ENCODE peak calls at places on chromosome 18, in four cellular contexts. E is cardiac fibroblast, N is foreskin fibroblast, K is AG04449. T is an unnamed sample.

GRCh38 chr18:71130351-71130750 is 841.5 kb downstream of the SOCS6 start:
- DNase-seq in E (no peak), N (no peak), K (no peak), T (no peak)

GRCh38 chr18:57352761-57353136 is 392 bp downstream of the ST8SIA3 start:
- DNase-seq in E (no peak), N (no peak), K (no peak), T (no peak)

GRCh38 chr18:77119101-77119850 is 13.3 kb downstream of the MBP start:
- DNase-seq in E (no peak), N (no peak), K (no peak), T (no peak)

GRCh38 chr18:21110667-21111350 is 804 bp downstream of the ROCK1 start:
- DNase-seq in E (peak), N (peak), K (no peak), T (no peak)

GRCh38 chr18:74064510-74064909 is 83.1 kb downstream of the FBXO15 start:
- DNase-seq in E (no peak), N (no peak), K (no peak), T (no peak)

GRCh38 chr18:10235553-10235952 is 218.9 kb upstream of the APCDD1 start:
- DNase-seq in E (no peak), N (no peak), K (no peak), T (no peak)

GRCh38 chr18:24212939-24213338 is 74.1 kb downstream of the CABYR start:
- DNase-seq in E (peak), N (peak), K (peak), T (peak)

GRCh38 chr18:5584751-5585417 is 41.1 kb upstream of the EPB41L3 start:
- DNase-seq in E (peak), N (peak), K (no peak), T (no peak)

GRCh38 chr18:9147440-9148238 is 11.1 kb downstream of the ANKRD12 start:
- DNase-seq in E (peak), N (peak), K (peak), T (peak)

GRCh38 chr18:70197042-70197441 is 8.4 kb downstream of the RTTN start:
- DNase-seq in E (no peak), N (peak), K (no peak), T (peak)

GRCh38 chr18:53701697-53702096 is 522.8 kb downstream of the MBD2 start:
- DNase-seq in E (no peak), N (no peak), K (no peak), T (no peak)

GRCh38 chr18:7608174-7608550 is 41.0 kb downstream of the PTPRM start:
- DNase-seq in E (peak), N (peak), K (no peak), T (no peak)

GRCh38 chr18:1052301-1052700 is 147.6 kb downstream of the ADCYAP1 start:
- DNase-seq in E (no peak), N (no peak), K (no peak), T (no peak)

GRCh38 chr18:5286525-5286924 is 9.0 kb downstream of the ZBTB14 start:
- DNase-seq in E (no peak), N (no peak), K (no peak), T (no peak)

GRCh38 chr18:59300676-59301285 is 17.7 kb downstream of the CPLX4 start:
- DNase-seq in E (no peak), N (no peak), K (no peak), T (no peak)

GRCh38 chr18:6652098-6652497 is 77.4 kb upstream of the ARHGAP28 start:
- DNase-seq in E (no peak), N (no peak), K (no peak), T (no peak)

GRCh38 chr18:77422974-77423373 is 173.3 kb downstream of the GALR1 start:
- DNase-seq in E (no peak), N (no peak), K (no peak), T (no peak)

GRCh38 chr18:31977270-31977872 is 34.4 kb upstream of the TRAPPC8 start:
- DNase-seq in E (peak), N (peak), K (no peak), T (peak)

GRCh38 chr18:47150824-47151366 is 595 bp upstream of the HDHD2 start:
- DNase-seq in E (no peak), N (peak), K (no peak), T (no peak)

GRCh38 chr18:27017901-27018500 is 152.5 kb upstream of the AQP4 start:
- DNase-seq in E (peak), N (peak), K (no peak), T (no peak)

GRCh38 chr18:48834421-48835011 is 116.2 kb downstream of the SMAD7 start:
- DNase-seq in E (peak), N (peak), K (peak), T (peak)

GRCh38 chr18:35060092-35060491 is 18.9 kb downstream of the MAPRE2 start:
- DNase-seq in E (no peak), N (no peak), K (no peak), T (no peak)

GRCh38 chr18:34650121-34650545 is 60.0 kb upstream of the DTNA start:
- DNase-seq in E (peak), N (peak), K (no peak), T (peak)

GRCh38 chr18:74114206-74114605 is 33.4 kb downstream of the FBXO15 start:
- DNase-seq in E (no peak), N (peak), K (no peak), T (no peak)

GRCh38 chr18:72700961-72701710 is 157.0 kb upstream of the CBLN2 start:
- DNase-seq in E (peak), N (peak), K (no peak), T (peak)

GRCh38 chr18:29361843-29362242 is 1184.9 kb upstream of the CDH2 start:
- DNase-seq in E (no peak), N (no peak), K (no peak), T (no peak)

GRCh38 chr18:8998481-8999217 is 103.8 kb upstream of the NDUFV2 start:
- DNase-seq in E (peak), N (peak), K (no peak), T (no peak)

GRCh38 chr18:55500316-55501086 is 87.5 kb downstream of the TCF4 start:
- DNase-seq in E (peak), N (peak), K (peak), T (peak)

GRCh38 chr18:23825978-23826405 is 136.7 kb downstream of the LAMA3 start:
- DNase-seq in E (peak), N (peak), K (no peak), T (peak)

GRCh38 chr18:26082475-26082874 is 7.9 kb downstream of the SS18 start:
- DNase-seq in E (peak), N (peak), K (no peak), T (no peak)

GRCh38 chr18:21980744-21981143 is 188.6 kb upstream of the GATA6 start:
- DNase-seq in E (no peak), N (no peak), K (no peak), T (no peak)

DNA sequence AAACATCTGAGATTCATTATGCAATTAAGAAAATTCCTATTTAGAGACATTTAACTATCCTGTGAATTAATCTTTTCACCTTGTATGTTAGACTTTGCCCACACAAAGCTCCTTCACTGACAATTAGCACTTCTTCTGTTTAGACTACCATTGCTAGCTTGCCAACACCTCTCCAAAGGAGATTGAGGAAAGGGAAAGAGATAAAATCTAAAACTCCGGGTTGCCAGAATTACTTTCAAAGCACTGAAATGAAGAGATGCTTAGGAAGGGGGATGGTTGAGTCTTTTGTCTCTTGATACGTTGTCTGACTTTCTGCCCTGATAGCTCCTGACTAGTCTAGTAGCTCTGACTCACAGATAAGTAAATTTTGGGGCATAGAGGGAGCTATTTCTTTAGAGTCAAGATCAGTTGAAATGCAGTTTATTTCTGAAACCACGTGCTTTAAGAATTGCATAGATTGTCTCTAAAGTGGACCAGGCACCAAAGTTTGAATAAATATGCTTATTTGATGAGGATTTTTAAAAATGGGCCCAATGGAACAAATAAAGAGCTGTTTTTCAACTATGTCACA is 74.1 kb upstream of the DSEL start:
- DNase-seq in E (peak), N (peak), K (no peak), T (no peak)
- TF ChIP-seq CTCF in E (peak), N (peak), K (no peak), T (peak)

DNA sequence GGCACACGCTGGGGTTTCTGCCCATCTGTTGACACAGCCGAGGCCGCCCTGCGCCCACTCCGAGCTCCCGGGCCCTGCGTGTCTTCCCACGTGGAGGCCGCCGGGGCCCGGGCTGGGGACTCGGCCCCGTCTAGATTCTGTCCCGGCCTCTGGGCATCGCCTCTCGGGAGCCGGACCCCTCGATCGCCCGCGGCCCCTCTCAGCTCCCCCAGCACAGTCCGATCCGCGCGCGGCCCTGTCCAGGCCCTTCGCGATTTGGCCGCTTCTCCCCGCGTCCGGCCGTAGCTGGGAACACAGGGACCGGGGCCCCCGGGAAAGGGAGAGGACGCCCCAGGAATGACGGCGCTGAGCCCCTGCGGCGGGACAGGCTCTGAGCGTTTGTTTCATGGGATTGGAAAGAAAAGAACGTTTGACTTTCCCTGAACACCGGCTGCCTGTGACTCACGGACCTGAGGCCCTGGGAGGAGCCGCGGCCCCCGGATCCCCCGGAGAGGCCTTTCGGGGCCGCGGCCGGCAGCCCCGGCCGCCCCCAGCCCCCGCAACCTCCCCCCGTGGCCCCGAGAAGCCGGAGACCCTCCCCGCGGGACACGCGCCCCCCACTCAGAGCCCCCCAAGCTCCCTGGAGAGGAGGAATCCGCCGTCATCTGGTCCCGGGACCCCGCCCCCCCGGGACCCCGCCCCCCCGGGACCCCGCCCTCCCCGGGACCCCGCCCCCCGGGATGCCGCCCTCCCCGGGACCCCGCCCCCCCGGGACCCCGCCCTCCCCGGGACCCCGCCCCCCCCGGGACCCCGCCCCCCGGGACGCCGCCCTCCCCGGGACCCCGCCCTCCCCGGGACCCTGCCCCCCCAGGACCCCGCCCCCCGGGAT is 62.7 kb upstream of the CTDP1 start:
- DNase-seq in E (peak), N (peak), K (no peak), T (no peak)
- H3K4me3 ChIP-seq in E (peak), N (no peak), K (peak), T (no peak)

GRCh38 chr18:64164883-64165282 is 16.0 kb upstream of the LINC00305 start:
- DNase-seq in E (no peak), N (no peak), K (no peak), T (no peak)

GRCh38 chr18:64167408-64167807 is 18.5 kb upstream of the LINC00305 start:
- DNase-seq in E (no peak), N (no peak), K (no peak), T (no peak)

GRCh38 chr18:64171576-64171975 is 22.7 kb upstream of the LINC00305 start:
- DNase-seq in E (no peak), N (peak), K (no peak), T (no peak)

DNA sequence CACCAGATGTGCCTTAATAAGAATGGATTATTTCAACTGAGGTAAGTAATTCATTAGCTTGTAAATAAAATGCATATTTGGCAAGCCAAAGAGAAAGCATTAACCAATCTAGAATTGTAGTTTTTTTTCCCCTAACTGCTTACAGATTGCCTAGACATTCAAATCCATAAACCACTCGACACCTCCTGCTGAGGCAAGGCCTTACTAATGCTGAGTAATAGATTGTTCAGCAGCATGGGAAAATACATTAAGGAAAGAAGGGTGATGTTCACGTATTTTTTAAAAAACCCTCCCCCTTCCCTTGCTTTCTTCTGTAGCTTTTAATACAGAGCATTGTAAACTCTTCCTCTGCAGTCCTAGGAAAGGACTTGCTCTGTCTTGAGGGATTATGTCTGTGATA is 17.0 kb upstream of the LINC00305 start:
- DNase-seq in E (no peak), N (peak), K (peak), T (no peak)
- TF ChIP-seq CTCF in E (no peak), N (no peak), K (no peak), T (no peak)

GRCh38 chr18:62521082-62521481 is 1.7 kb upstream of the ZCCHC2 start:
- DNase-seq in E (no peak), N (no peak), K (no peak), T (no peak)
- H3K4me3 ChIP-seq in E (no peak), N (no peak), K (no peak), T (no peak)

DNA sequence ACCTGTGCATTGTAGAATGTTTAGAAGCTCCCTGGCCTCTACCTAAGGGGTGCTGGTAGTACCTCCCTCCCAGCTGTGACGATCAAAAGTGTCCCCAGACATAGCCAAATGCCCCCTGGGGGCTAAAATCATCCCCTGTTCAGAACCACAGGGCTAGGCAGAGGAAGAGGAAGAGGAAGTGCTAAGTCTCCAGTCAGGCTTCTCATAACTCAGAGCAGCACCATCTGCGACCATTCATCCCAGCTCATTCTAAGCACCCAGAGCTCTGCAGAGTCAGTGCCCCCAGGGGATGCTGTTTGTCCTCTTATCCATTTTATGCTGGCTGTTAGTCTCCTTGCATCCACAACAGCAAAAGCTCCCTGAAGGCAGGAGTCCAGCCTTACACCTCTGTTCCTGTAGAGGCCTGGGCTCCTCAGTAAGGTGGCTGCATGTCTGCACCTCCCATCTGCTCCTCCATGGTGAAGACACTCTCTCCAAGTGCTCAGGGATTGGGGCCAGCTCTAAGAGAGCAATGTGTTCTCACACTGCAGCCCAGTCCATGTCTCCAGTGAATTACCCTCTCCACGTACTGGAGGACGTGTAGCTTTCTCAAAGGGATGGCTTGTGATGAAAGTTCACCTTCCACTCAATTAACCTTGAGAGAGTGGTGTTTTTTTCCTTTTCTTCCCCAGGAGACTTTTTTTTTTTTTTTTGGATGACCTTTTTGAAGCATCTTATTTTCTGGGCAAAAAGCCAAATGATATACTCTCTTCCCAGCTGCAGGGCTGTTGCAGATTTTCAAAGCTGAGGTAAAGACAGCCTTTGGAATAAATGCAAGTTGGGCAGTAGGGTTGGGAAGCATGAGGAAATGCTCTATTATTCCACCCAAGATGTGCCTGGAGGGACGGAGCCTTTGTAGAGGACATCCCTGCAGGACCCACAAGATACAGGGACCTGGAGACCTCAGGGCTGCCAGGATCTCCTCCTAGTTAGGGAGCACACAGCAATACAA is 158.9 kb upstream of the SLC14A2 start:
- DNase-seq in E (no peak), N (peak), K (no peak), T (no peak)
- TF ChIP-seq CTCF in E (no peak), N (no peak), K (no peak), T (no peak)

GRCh38 chr18:62327977-62328376 is 2.9 kb downstream of the TNFRSF11A start:
- DNase-seq in E (no peak), N (no peak), K (no peak), T (no peak)
- H3K4me3 ChIP-seq in E (no peak), N (no peak), K (no peak), T (no peak)

DNA sequence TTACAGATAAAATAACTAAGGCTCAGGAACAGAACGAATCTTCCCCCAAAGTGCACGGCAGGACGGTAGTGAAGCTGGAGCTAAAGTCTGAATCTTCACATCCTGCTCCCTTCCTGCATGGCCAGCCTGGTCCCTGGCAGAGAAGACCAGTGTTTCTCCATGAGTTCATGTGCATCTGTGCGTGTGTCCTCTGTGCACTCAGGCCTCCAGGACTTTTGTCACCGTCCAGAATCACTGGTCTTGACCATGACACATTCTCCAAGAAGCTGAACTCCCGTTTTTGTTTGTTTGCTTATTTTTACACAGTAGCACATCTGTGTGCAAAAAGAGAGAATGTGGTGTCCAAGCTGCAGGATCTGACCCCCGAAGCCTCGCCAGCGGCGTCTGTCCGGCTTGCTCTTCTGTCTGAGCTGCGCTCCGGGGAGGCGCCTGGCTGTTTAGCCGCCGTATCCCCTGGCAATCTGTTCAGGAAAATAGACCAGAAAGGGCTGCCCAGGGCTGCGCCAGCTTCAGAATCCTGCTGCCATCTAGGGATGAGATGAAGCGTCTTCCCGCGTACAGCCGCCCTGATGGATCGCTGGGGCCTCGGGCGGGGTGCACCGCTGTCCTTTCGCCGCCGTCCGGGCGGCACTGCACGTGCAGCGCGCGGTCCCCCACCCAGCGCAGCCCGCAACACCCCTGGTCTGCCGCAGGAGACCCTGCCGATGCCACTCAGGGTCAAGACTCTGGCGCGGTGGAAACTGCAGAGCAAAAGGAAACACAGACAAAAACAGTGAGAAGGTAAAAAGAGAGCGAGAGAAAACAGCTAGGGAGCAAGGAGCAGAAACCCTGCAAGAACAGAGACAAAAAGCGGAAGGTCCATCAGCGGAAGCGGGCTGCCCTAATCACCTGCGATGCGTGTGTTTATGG is 2113.6 kb upstream of the PIK3C3 start:
- DNase-seq in E (peak), N (peak), K (no peak), T (peak)
- TF ChIP-seq CTCF in E (peak), N (peak), K (peak), T (peak)

GRCh38 chr18:13542520-13542847 is 183.9 kb downstream of the FAM210A start:
- DNase-seq in E (no peak), N (no peak), K (no peak), T (no peak)
- H3K4me3 ChIP-seq in E (no peak), N (no peak), K (no peak), T (no peak)

GRCh38 chr18:3122851-3123250 is 96.9 kb downstream of the MYOM1 start:
- DNase-seq in E (no peak), N (no peak), K (no peak), T (no peak)

GRCh38 chr18:3119401-3120323 is 100.1 kb downstream of the MYOM1 start:
- DNase-seq in E (no peak), N (peak), K (no peak), T (no peak)

GRCh38 chr18:3120356-3120755 is 99.4 kb downstream of the MYOM1 start:
- DNase-seq in E (no peak), N (no peak), K (no peak), T (no peak)

GRCh38 chr18:3118195-3119010 is 101.4 kb downstream of the MYOM1 start:
- DNase-seq in E (no peak), N (no peak), K (no peak), T (no peak)

DNA sequence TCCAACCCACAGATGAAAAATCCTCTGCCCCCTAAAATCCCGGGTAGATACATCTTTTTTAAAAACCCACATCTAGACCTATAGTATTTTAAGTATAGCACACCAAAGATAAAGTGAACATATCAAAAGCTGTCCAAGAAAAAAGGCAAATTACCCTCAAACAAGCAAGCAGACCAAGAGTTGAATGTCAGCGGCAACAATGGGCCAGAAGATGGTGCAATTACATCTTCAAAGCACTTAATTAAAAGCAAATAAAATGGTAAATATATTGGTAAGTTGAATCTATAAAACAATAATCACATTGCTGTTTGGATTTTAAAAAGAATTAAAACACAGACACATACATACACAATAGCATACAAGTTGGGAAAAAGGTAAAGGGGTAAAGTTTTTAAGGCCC is 98.5 kb downstream of the MYOM1 start:
- DNase-seq in E (peak), N (peak), K (no peak), T (no peak)
- TF ChIP-seq CTCF in E (no peak), N (no peak), K (no peak), T (no peak)